ENCODE peak calls at places on chromosome 11, in nine cellular contexts. M, U, Y, E, A, P, Q, G and O are unnamed samples.

GRCh38 chr11:70594031-70594430 is 195.7 kb downstream of the CTTN start:
- DNase-seq in M (no peak), U (no peak), Y (no peak), E (no peak), A (no peak), P (no peak), Q (no peak), G (no peak), O (no peak)

GRCh38 chr11:123020968-123021367 is 39.3 kb upstream of the BSX start:
- DNase-seq in M (no peak), U (no peak), Y (no peak), E (peak; percentile 65), A (peak; percentile 33), P (peak; percentile 57), Q (peak; percentile 37), G (no peak), O (no peak)

GRCh38 chr11:104916442-104916841 is 18.2 kb upstream of the CASP12 start:
- DNase-seq in M (no peak), U (no peak), Y (no peak), E (no peak), A (no peak), P (no peak), Q (no peak), G (no peak), O (no peak)

GRCh38 chr11:102196351-102196750 is 86.1 kb downstream of the YAP1 start:
- DNase-seq in M (no peak), U (no peak), Y (no peak), E (no peak), A (no peak), P (no peak), Q (no peak), G (no peak), O (no peak)

GRCh38 chr11:126102436-126102894 is 39.8 kb upstream of the CDON start:
- DNase-seq in M (peak; percentile 71), U (peak; percentile 78), Y (no peak), E (no peak), A (no peak), P (no peak), Q (no peak), G (no peak), O (no peak)

GRCh38 chr11:113151502-113151901 is 162.9 kb upstream of the TTC12 start:
- DNase-seq in M (no peak), U (no peak), Y (no peak), E (no peak), A (no peak), P (no peak), Q (no peak), G (no peak), O (no peak)

GRCh38 chr11:76327756-76328388 is 53.1 kb downstream of the THAP12 start:
- DNase-seq in M (no peak), U (no peak), Y (no peak), E (no peak), A (no peak), P (no peak), Q (no peak), G (no peak), O (no peak)

GRCh38 chr11:66479741-66480115 is 506 bp upstream of the DPP3 start:
- DNase-seq in M (no peak), U (no peak), Y (no peak), E (no peak), A (no peak), P (no peak), Q (no peak), G (no peak), O (no peak)

GRCh38 chr11:83249972-83250593 is 36.1 kb downstream of the CCDC90B start:
- DNase-seq in M (no peak), U (no peak), Y (no peak), E (peak; percentile 45), A (no peak), P (no peak), Q (peak; percentile 10), G (no peak), O (no peak)

GRCh38 chr11:2121227-2122130 is 17.7 kb downstream of the IGF2 start:
- DNase-seq in M (no peak), U (no peak), Y (no peak), E (no peak), A (no peak), P (no peak), Q (no peak), G (no peak), O (no peak)